ENCODE peak calls at places on chromosome 2, in nine cellular contexts. M is lower leg skin, N is SK-N-SH, I is fibroblast of pulmonary artery, G is tibial nerve, H is kidney epithelial cell, L is AG04449, P is dorsolateral prefrontal cortex, S is astrocyte of the spinal cord. Z is an unnamed sample.

GRCh38 chr2:37471994-37472393 is 127.6 kb downstream of the QPCT start:
- DNase-seq in L (no peak), M (no peak), I (peak; percentile 72), G (no peak), N (no peak), S (peak; percentile 73), P (no peak), H (no peak), Z (no peak)

GRCh38 chr2:119641562-119642258 is 37.3 kb upstream of the TMEM177 start:
- DNase-seq in H (peak; percentile 19), P (peak; percentile 87), L (no peak), N (peak; percentile 85), S (peak; percentile 75), I (peak; percentile 81), G (peak; percentile 69), M (peak; percentile 34), Z (no peak)

GRCh38 chr2:206343816-206344215 is 69.4 kb downstream of the ZDBF2 start:
- DNase-seq in G (no peak), I (no peak), M (no peak), P (no peak), H (no peak), S (no peak), L (no peak), N (no peak), Z (no peak)

GRCh38 chr2:190815223-190815622 is 65.4 kb upstream of the GLS start:
- DNase-seq in M (no peak), S (no peak), I (no peak), P (no peak), L (no peak), G (no peak), H (no peak), N (no peak), Z (no peak)

GRCh38 chr2:112142525-112143078 is 4.4 kb downstream of the FBLN7 start:
- DNase-seq in P (no peak), N (no peak), M (peak; percentile 10), S (no peak), H (no peak), L (no peak), I (no peak), G (no peak), Z (no peak)

GRCh38 chr2:179179719-179180118 is 84.9 kb downstream of the SESTD1 start:
- DNase-seq in L (no peak), H (no peak), G (no peak), P (no peak), N (no peak), I (no peak), M (no peak), S (no peak), Z (no peak)

GRCh38 chr2:7180641-7181370 is 263.6 kb downstream of the RNF144A start:
- DNase-seq in P (no peak), S (peak; percentile 73), N (no peak), H (peak; percentile 47), I (peak; percentile 23), G (no peak), M (no peak), L (no peak), Z (peak; percentile 41)

GRCh38 chr2:165016772-165017411 is 61.6 kb upstream of the SLC38A11 start:
- DNase-seq in G (no peak), H (no peak), P (no peak), N (peak; percentile 62), L (peak; percentile 38), S (peak; percentile 57), I (peak; percentile 54), M (no peak), Z (no peak)

GRCh38 chr2:70560452-70560851 is 6.8 kb upstream of the TGFA start:
- DNase-seq in H (no peak), P (no peak), S (no peak), N (no peak), I (no peak), L (no peak), G (no peak), M (no peak), Z (no peak)

GRCh38 chr2:149989447-149990063 is 402.0 kb upstream of the MMADHC start:
- DNase-seq in M (no peak), H (peak; percentile 56), P (no peak), N (no peak), G (no peak), S (peak; percentile 29), L (peak; percentile 28), I (peak; percentile 28), Z (peak; percentile 71)

GRCh38 chr2:113979172-113980128 is 89.6 kb downstream of the ACTR3 start:
- DNase-seq in N (peak; percentile 51), H (no peak), M (no peak), I (no peak), G (no peak), P (no peak), S (no peak), L (no peak), Z (no peak)
- TF ChIP-seq CTCF in N (no peak), H (peak; percentile 42), M (no peak), I (peak; percentile 9), G (no peak), P (peak; percentile 13), S (peak; percentile 53), L (peak; percentile 2), Z (peak; percentile 30)

GRCh38 chr2:15591373-15591691 is 336 bp upstream of the DDX1 start:
- DNase-seq in N (no peak), G (no peak), M (no peak), L (no peak), S (no peak), H (no peak), I (no peak), P (no peak), Z (no peak)
- H3K4me3 ChIP-seq in N (peak overlapping the region; percentile 82), G (peak overlapping the region; percentile 86), M (peak overlapping the region; percentile 94), L (peak overlapping the region; percentile 90), S (peak overlapping the region; percentile 85), H (peak overlapping the region; percentile 95), I (peak overlapping the region; percentile 93), P (peak overlapping the region; percentile 88), Z (peak overlapping the region; percentile 88)

DNA sequence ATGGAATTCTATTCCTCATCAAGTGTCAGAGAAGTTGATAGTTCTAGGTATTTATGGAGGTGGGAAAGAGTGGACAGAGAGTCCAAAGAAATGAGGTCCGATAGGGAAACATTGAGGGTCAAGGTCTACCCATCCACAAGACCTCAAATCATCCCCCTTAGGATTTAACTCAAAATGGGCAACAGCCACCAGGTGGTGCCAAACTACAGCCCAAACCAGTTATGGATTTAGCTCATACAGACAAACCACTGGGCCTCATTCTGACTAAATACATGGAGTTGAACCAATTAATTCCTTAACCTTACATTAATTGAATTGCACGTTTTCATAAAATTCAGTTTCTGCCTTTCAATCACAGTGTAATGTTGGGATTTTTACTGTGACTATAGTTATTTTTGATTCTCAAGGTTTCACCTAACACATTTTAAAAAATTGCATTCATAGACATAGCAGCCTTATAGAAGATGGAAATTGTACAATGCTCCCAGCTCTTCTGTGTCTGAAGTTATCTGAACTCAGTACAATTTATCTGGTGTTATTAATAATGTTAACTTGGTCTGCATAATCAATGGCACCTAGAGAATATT is 98.2 kb upstream of the HNMT start:
- DNase-seq in P (peak; percentile 46), L (no peak), N (peak; percentile 36), G (peak; percentile 23), I (peak; percentile 65), S (peak; percentile 54), H (no peak), M (no peak), Z (no peak)
- TF ChIP-seq CTCF in P (peak; percentile 67), L (peak; percentile 48), N (peak; percentile 74), G (peak; percentile 22), I (peak; percentile 84), S (peak; percentile 72), H (peak; percentile 75), M (no peak), Z (peak; percentile 85)

DNA sequence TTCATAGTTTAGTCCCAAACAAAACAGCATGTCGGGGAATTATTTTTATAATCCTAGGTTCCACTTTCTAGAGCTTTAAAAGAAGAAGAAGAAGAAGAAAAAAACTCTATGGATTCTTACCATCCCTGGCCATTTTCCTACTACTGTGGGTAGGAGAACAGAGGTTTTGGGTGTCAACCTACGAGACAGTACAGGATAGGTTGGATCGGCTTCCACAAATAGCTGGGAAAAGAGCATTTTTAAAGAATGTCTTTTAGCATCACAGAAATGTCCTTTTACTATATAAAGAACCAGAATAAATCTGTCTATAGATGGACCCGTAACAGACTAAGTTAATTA is 65.2 kb downstream of the RBMS1 start:
- DNase-seq in S (no peak), P (no peak), M (no peak), N (no peak), I (no peak), G (no peak), L (no peak), H (no peak), Z (no peak)
- H3K4me3 ChIP-seq in S (no peak overlapping the region), P (no peak overlapping the region), M (no peak overlapping the region), N (no peak overlapping the region), I (peak overlapping the region; percentile 42), G (peak overlapping the region; percentile 24), L (no peak overlapping the region), H (no peak overlapping the region), Z (no peak overlapping the region)

DNA sequence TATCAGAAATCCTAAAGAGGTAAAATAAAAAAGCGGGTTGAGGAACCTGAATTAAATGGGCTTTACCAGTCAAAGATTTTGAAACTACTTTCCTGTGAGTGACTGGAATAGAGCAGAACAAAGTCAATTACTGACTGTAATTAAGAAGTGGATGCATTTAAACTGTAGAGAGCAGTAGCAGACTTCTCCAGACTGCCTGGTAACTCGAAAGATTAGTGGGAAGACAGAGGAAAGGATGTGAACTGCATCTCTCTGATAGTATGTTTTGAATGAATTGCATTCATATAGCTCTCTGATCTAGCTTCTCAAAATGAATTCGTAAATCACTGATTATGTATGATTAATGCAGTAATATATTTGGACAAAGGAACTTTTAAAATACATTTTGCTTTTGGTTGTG is 303.9 kb downstream of the ARHGAP15 start:
- DNase-seq in L (no peak), G (no peak), N (peak; percentile 7), S (no peak), H (no peak), M (no peak), P (no peak), I (peak; percentile 31), Z (no peak)
- TF ChIP-seq CTCF in L (peak; percentile 1), G (peak; percentile 38), N (peak; percentile 23), S (no peak), H (no peak), M (no peak), P (no peak), I (peak; percentile 13), Z (no peak)

Z was measured in retinal pigment epithelial cell.